ENCODE peak calls at places on chromosome 6, in four cellular contexts. One of them, this sample, is unnamed.

GRCh38 chr6:2196079-2196679 is 49.2 kb downstream of the GMDS start:
- DNase-seq in COR-L47: peak
- DNase-seq in nucleus accumbens: no peak
- DNase-seq in fibroblast of lung: peak
- DNase-seq in this sample: peak

GRCh38 chr6:29676981-29677601 is 3.9 kb downstream of the ZFP57 start:
- DNase-seq in COR-L47: peak
- DNase-seq in fibroblast of lung: no peak
- DNase-seq in nucleus accumbens: no peak
- DNase-seq in this sample: no peak

GRCh38 chr6:17396256-17396655 is 2.9 kb downstream of the CAP2 start:
- DNase-seq in COR-L47: no peak
- DNase-seq in nucleus accumbens: no peak
- DNase-seq in fibroblast of lung: no peak
- DNase-seq in this sample: no peak

GRCh38 chr6:31792090-31792374 is 3.5 kb downstream of the VARS1 start:
- DNase-seq in fibroblast of lung: no peak
- DNase-seq in COR-L47: no peak
- DNase-seq in nucleus accumbens: no peak
- DNase-seq in this sample: no peak

GRCh38 chr6:135576055-135576454 is 78.5 kb upstream of the AHI1 start:
- DNase-seq in fibroblast of lung: peak
- DNase-seq in COR-L47: no peak
- DNase-seq in nucleus accumbens: no peak
- DNase-seq in this sample: peak

GRCh38 chr6:2976571-2977085 is 5.3 kb upstream of the SERPINB6 start:
- DNase-seq in COR-L47: no peak
- DNase-seq in nucleus accumbens: no peak
- DNase-seq in fibroblast of lung: peak
- DNase-seq in this sample: peak

GRCh38 chr6:40509163-40509562 is 78.0 kb downstream of the LRFN2 start:
- DNase-seq in fibroblast of lung: no peak
- DNase-seq in COR-L47: no peak
- DNase-seq in nucleus accumbens: no peak
- DNase-seq in this sample: no peak

GRCh38 chr6:75759207-75759606 is 10.2 kb downstream of the MYO6 start:
- DNase-seq in fibroblast of lung: no peak
- DNase-seq in nucleus accumbens: no peak
- DNase-seq in COR-L47: no peak
- DNase-seq in this sample: no peak

GRCh38 chr6:104613416-104614001 is 246.2 kb downstream of the HACE1 start:
- DNase-seq in nucleus accumbens: no peak
- DNase-seq in COR-L47: no peak
- DNase-seq in fibroblast of lung: no peak
- DNase-seq in this sample: no peak

GRCh38 chr6:35972471-35972985 is 51.6 kb upstream of the SRPK1 start:
- DNase-seq in COR-L47: no peak
- DNase-seq in nucleus accumbens: no peak
- DNase-seq in fibroblast of lung: no peak
- DNase-seq in this sample: no peak

GRCh38 chr6:33877982-33878381 is 74.2 kb upstream of the MLN start:
- DNase-seq in nucleus accumbens: no peak
- DNase-seq in COR-L47: no peak
- DNase-seq in fibroblast of lung: no peak
- DNase-seq in this sample: no peak

GRCh38 chr6:68572525-68572924 is 62.6 kb upstream of the ADGRB3 start:
- DNase-seq in fibroblast of lung: peak
- DNase-seq in nucleus accumbens: no peak
- DNase-seq in COR-L47: peak
- DNase-seq in this sample: no peak

GRCh38 chr6:168518867-168519266 is 77.9 kb downstream of the SMOC2 start:
- DNase-seq in fibroblast of lung: no peak
- DNase-seq in nucleus accumbens: no peak
- DNase-seq in COR-L47: no peak
- DNase-seq in this sample: no peak

GRCh38 chr6:156534594-156534993 is 242.6 kb upstream of the ARID1B start:
- DNase-seq in nucleus accumbens: no peak
- DNase-seq in COR-L47: no peak
- DNase-seq in fibroblast of lung: no peak
- DNase-seq in this sample: no peak

GRCh38 chr6:15351631-15352030 is 105.8 kb downstream of the JARID2 start:
- DNase-seq in COR-L47: no peak
- DNase-seq in fibroblast of lung: peak
- DNase-seq in nucleus accumbens: no peak
- DNase-seq in this sample: peak

GRCh38 chr6:22251331-22251730 is 45.5 kb downstream of the PRL start:
- DNase-seq in COR-L47: no peak
- DNase-seq in nucleus accumbens: no peak
- DNase-seq in fibroblast of lung: peak
- DNase-seq in this sample: peak

GRCh38 chr6:2739335-2739734 is 11.4 kb downstream of the MYLK4 start:
- DNase-seq in fibroblast of lung: peak
- DNase-seq in COR-L47: no peak
- DNase-seq in nucleus accumbens: no peak
- DNase-seq in this sample: peak

GRCh38 chr6:15709665-15710269 is 46.9 kb upstream of the DTNBP1 start:
- DNase-seq in fibroblast of lung: no peak
- DNase-seq in COR-L47: no peak
- DNase-seq in nucleus accumbens: no peak
- DNase-seq in this sample: no peak

GRCh38 chr6:83057705-83058321 is 7.8 kb downstream of the UBE3D start:
- DNase-seq in nucleus accumbens: no peak
- DNase-seq in COR-L47: peak
- DNase-seq in fibroblast of lung: peak
- DNase-seq in this sample: peak

GRCh38 chr6:113184291-113184690 is 672.9 kb upstream of the MARCKS start:
- DNase-seq in fibroblast of lung: peak
- DNase-seq in nucleus accumbens: no peak
- DNase-seq in COR-L47: no peak
- DNase-seq in this sample: peak

GRCh38 chr6:34324738-34325444 is 67.6 kb downstream of the NUDT3 start:
- DNase-seq in nucleus accumbens: no peak
- DNase-seq in COR-L47: no peak
- DNase-seq in fibroblast of lung: peak
- DNase-seq in this sample: no peak

GRCh38 chr6:13395272-13396237 is 67.2 kb upstream of the TBC1D7 start:
- DNase-seq in COR-L47: no peak
- DNase-seq in fibroblast of lung: peak
- DNase-seq in nucleus accumbens: no peak
- DNase-seq in this sample: peak

GRCh38 chr6:99334526-99335127 is 14.8 kb downstream of the FAXC start:
- DNase-seq in fibroblast of lung: peak
- DNase-seq in COR-L47: peak
- DNase-seq in nucleus accumbens: no peak
- DNase-seq in this sample: peak

GRCh38 chr6:152277826-152278247 is 359.3 kb downstream of the SYNE1 start:
- DNase-seq in fibroblast of lung: no peak
- DNase-seq in COR-L47: no peak
- DNase-seq in nucleus accumbens: no peak
- DNase-seq in this sample: no peak